ENCODE peak calls at places on chromosomes 2 and 18, in ten cellular contexts. S is AG09309, K is IMR-90, F is pancreas, J is fibroblast of mammary gland, A is fibroblast of lung, T is tibial artery, I is astrocyte of the spinal cord, L is psoas muscle, P is WERI-Rb-1. M is an unnamed sample.

GRCh38 chr2:65404988-65405697 is 27.3 kb downstream of the SPRED2 start:
- DNase-seq in S (no peak), L (no peak), P (no peak), I (no peak), F (no peak), T (no peak), K (no peak), A (no peak), J (no peak), M (no peak)

GRCh38 chr2:24830351-24830750 is 37.1 kb downstream of the CENPO start:
- DNase-seq in I (no peak), K (peak), L (no peak), F (no peak), P (no peak), J (peak), A (peak), S (no peak), T (peak), M (no peak)

GRCh38 chr2:95060446-95061118 is 35.1 kb downstream of the MAL start:
- DNase-seq in I (no peak), J (no peak), F (no peak), K (no peak), A (no peak), L (no peak), S (no peak), P (no peak), T (no peak), M (no peak)

GRCh38 chr18:35458677-35459441 is 38.9 kb downstream of the INO80C start:
- DNase-seq in P (no peak), T (no peak), L (peak), A (peak), F (no peak), I (peak), J (peak), S (no peak), K (peak), M (no peak)

GRCh38 chr2:238461916-238462315 is 35.2 kb downstream of the ASB1 start:
- DNase-seq in T (no peak), S (no peak), I (no peak), A (no peak), F (no peak), J (no peak), L (no peak), K (no peak), P (no peak), M (no peak)

GRCh38 chr2:28293416-28293815 is 99.2 kb upstream of the FOSL2 start:
- DNase-seq in S (no peak), I (no peak), T (no peak), P (no peak), F (no peak), L (no peak), K (no peak), A (no peak), J (no peak), M (no peak)

GRCh38 chr2:69083126-69083733 is 70.3 kb downstream of the ANTXR1 start:
- DNase-seq in T (no peak), P (peak), K (peak), F (no peak), S (no peak), I (no peak), J (peak), A (peak), L (no peak), M (no peak)

GRCh38 chr2:237754182-237754581 is 44.4 kb upstream of the RBM44 start:
- DNase-seq in T (no peak), P (no peak), A (no peak), J (no peak), I (no peak), K (peak), L (no peak), S (no peak), F (no peak), M (no peak)

GRCh38 chr2:33134086-33134763 is 187.5 kb downstream of the LTBP1 start:
- DNase-seq in P (no peak), T (peak), A (peak), F (no peak), S (peak), L (peak), K (peak), I (peak), J (peak), M (peak)

GRCh38 chr18:79774111-79774510 is 23.6 kb upstream of the KCNG2 start:
- DNase-seq in J (no peak), I (no peak), L (no peak), T (peak), P (no peak), S (no peak), K (no peak), F (no peak), A (no peak), M (peak)

GRCh38 chr2:25490220-25490619 is 148.5 kb upstream of the DNMT3A start:
- DNase-seq in J (no peak), L (no peak), A (no peak), K (no peak), I (no peak), F (no peak), T (no peak), S (no peak), P (no peak), M (no peak)

GRCh38 chr2:160666019-160666676 is 172.5 kb upstream of the RBMS1 start:
- DNase-seq in K (peak), A (peak), J (peak), P (no peak), I (peak), S (peak), T (no peak), L (no peak), F (no peak), M (no peak)

GRCh38 chr2:96881349-96882195 is 11.7 kb upstream of the SEMA4C start:
- DNase-seq in T (no peak), A (no peak), K (no peak), P (no peak), J (no peak), L (no peak), I (no peak), F (no peak), S (no peak), M (no peak)
- H3K4me3 ChIP-seq in T (no peak), A (no peak), K (no peak), P (no peak), J (no peak), L (no peak), I (no peak), F (no peak), S (no peak), M (no peak)

GRCh38 chr18:70296781-70297180 is 7.9 kb downstream of the SOCS6 start:
- DNase-seq in I (no peak), L (no peak), P (no peak), T (no peak), F (no peak), S (no peak), J (no peak), A (no peak), K (no peak), M (no peak)

GRCh38 chr18:70295633-70296188 is 6.9 kb downstream of the SOCS6 start:
- DNase-seq in A (no peak), S (no peak), K (peak), J (peak), L (no peak), F (no peak), I (no peak), P (no peak), T (no peak), M (no peak)

GRCh38 chr18:70295192-70295522 is 6.3 kb downstream of the SOCS6 start:
- DNase-seq in P (no peak), A (no peak), F (no peak), I (no peak), S (no peak), J (no peak), L (no peak), T (no peak), K (no peak), M (no peak)

GRCh38 chr18:70294471-70295191 is 5.8 kb downstream of the SOCS6 start:
- DNase-seq in A (no peak), J (no peak), L (no peak), T (no peak), S (no peak), K (no peak), F (no peak), I (no peak), P (peak), M (no peak)

DNA sequence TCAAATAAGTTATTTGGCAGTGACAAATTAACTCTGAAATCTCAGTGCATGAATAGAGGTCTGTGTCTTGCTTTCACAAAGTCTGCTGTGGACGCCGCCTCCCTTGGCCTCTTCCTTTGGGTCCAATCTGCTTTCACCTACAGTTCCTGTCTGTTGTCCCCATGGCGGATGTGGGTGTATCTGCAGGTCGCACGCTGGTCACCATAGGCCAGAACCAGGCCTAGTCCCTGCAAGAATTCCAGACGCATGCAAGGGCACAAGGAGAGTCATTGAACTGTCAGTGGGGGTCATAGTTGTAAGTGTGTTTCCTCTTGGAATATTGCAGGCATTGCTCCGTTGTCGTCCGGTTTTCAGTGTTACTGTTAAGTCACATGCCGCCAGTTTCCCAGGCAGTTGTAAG is 7.4 kb downstream of the SOCS6 start:
- DNase-seq in J (no peak), S (no peak), F (no peak), T (no peak), K (no peak), I (no peak), A (no peak), P (no peak), L (no peak), M (no peak)
- TF ChIP-seq CTCF in J (no peak), S (no peak), F (no peak), T (no peak), K (no peak), I (no peak), A (no peak), P (no peak), L (no peak), M (no peak)

GRCh38 chr18:72232611-72233010 is 311.5 kb downstream of the CBLN2 start:
- DNase-seq in I (no peak), F (no peak), J (no peak), K (no peak), L (no peak), T (no peak), S (no peak), P (no peak), A (no peak), M (no peak)

GRCh38 chr18:72233106-72233505 is 311.0 kb downstream of the CBLN2 start:
- DNase-seq in P (no peak), S (no peak), T (no peak), F (no peak), K (no peak), J (no peak), I (no peak), A (no peak), L (no peak), M (no peak)

DNA sequence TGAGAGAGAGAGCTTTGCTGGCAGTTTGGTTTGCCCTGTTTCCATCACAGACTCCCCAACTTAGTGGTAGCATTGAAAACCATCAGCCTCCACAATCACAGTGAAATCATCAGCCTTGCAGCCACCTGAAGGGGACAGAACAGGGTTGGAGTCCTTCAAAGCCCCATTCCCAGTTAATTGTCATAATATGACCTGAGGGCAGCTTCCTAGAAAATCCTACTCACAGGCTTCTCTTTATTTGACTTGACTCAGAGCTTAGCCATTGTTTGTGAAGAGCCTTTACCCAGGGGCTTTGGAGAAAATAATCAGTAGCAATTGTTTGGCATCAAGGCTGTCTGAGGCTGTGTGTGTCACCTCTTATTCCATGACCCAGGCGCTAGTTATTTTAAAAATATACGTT is 308.7 kb downstream of the CBLN2 start:
- DNase-seq in I (no peak), F (no peak), J (no peak), K (no peak), T (no peak), L (no peak), P (no peak), A (no peak), S (no peak), M (no peak)
- H3K4me3 ChIP-seq in I (no peak), F (no peak), J (no peak), K (no peak), T (no peak), L (no peak), P (no peak), A (no peak), S (no peak), M (no peak)

GRCh38 chr18:68660355-68661183 is 54.3 kb downstream of the TMX3 start:
- DNase-seq in I (peak), P (no peak), F (no peak), L (no peak), J (peak), K (peak), T (no peak), A (peak), S (peak), M (no peak)

GRCh38 chr18:68665623-68666022 is 49.3 kb downstream of the TMX3 start:
- DNase-seq in A (no peak), I (no peak), J (no peak), P (no peak), F (no peak), S (no peak), T (no peak), K (no peak), L (no peak), M (no peak)

GRCh38 chr18:68666316-68666715 is 48.6 kb downstream of the TMX3 start:
- DNase-seq in L (no peak), I (no peak), T (no peak), P (no peak), A (peak), J (peak), F (no peak), K (no peak), S (no peak), M (no peak)

GRCh38 chr18:68667121-68667520 is 47.8 kb downstream of the TMX3 start:
- DNase-seq in L (no peak), F (no peak), K (peak), J (peak), A (peak), S (no peak), I (no peak), T (no peak), P (no peak), M (no peak)

GRCh38 chr18:68662779-68663178 is 52.1 kb downstream of the TMX3 start:
- DNase-seq in I (peak), T (no peak), P (no peak), F (no peak), K (peak), L (no peak), A (peak), J (peak), S (no peak), M (no peak)
- TF ChIP-seq CTCF in I (peak), T (no peak), P (no peak), F (no peak), K (peak), L (no peak), A (no peak), J (peak), S (no peak), M (no peak)

DNA sequence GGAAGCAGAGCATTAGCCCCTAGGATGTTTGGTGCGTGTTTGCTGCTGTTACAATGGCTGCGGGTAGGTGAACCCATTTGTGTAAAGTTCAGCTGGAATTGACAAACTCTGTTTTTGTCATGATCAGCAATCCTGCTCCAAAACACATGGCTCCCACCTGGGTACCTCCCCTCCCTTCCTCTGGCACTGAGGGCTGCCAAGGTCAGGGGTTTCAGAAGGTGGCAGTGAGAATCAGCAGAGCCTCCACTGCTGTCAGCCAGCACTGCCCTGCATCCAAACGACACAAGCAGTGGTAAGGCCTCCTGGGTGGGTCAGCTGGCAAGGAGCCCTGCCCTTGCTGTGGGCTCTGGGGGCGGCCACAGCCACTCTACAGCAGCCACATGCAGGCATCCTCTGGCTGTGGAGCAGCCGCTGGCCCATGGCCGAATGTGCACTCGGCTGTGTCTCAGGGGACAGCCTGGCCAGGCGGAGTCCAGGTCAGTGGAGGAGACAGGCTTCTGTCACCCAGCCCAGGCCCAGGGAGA is 32.8 kb upstream of the LDLRAD4 start:
- DNase-seq in F (no peak), P (no peak), L (no peak), J (no peak), I (no peak), S (no peak), A (no peak), K (no peak), T (no peak), M (no peak)
- H3K4me3 ChIP-seq in F (no peak), P (no peak), L (no peak), J (no peak), I (no peak), S (no peak), A (no peak), K (no peak), T (no peak), M (no peak)

GRCh38 chr2:203394519-203395227 is 66.5 kb downstream of the ABI2 start:
- DNase-seq in S (no peak), A (no peak), L (no peak), F (no peak), J (no peak), I (no peak), P (no peak), K (no peak), T (no peak), M (no peak)
- TF ChIP-seq CTCF in S (no peak), A (no peak), L (no peak), F (no peak), J (peak), I (no peak), P (peak), K (no peak), T (no peak), M (no peak)

GRCh38 chr2:218959761-218960195 is 312 bp downstream of the CDK5R2 start:
- DNase-seq in I (no peak), S (no peak), A (no peak), J (no peak), F (peak), P (no peak), L (no peak), T (no peak), K (no peak), M (no peak)

GRCh38 chr2:218957685-218958084 is 1.8 kb upstream of the CDK5R2 start:
- DNase-seq in J (no peak), L (no peak), A (no peak), P (no peak), F (no peak), I (no peak), K (no peak), S (no peak), T (no peak), M (no peak)

GRCh38 chr2:218960196-218961165 is 1.0 kb downstream of the CDK5R2 start:
- DNase-seq in K (no peak), T (no peak), A (no peak), L (no peak), P (peak), F (peak), I (no peak), J (no peak), S (no peak), M (no peak)

GRCh38 chr2:218958276-218958675 is 1.2 kb upstream of the CDK5R2 start:
- DNase-seq in S (no peak), L (no peak), T (no peak), F (no peak), I (no peak), K (no peak), P (no peak), A (no peak), J (no peak), M (no peak)

DNA sequence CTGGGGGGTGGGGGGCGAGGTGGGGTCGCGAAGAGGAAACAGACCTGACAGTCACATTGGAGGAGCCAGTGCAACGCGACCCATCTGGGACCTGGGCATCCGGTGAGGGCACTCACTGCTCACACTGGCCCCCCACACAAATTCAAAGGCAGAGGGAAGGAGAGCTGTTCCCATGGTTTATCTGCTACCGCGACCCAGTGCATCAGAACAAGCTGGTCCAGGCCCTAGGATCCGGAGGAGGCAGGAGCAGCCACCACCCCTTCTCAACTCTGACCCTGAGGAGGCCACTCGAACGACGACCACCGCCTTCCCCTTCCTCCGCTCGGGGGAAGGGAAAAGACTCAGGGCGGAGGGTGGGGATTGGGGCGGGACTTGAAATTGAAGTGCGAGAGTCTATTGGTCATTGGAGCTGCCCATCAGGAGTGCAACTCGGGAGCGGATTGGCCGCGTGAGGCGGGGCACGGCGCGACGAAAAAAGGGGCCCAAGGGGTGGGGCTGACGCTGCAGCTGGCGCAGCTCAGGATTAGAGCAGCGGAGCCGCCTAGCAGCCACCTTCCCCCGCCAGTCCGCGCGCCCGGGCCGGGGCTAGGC is at the start of gene CDK5R2:
- DNase-seq in J (peak), F (peak), A (peak), L (peak), S (peak), I (peak), T (no peak), P (peak), K (peak), M (peak)
- H3K4me3 ChIP-seq in J (peak), F (peak), A (peak), L (peak), S (peak), I (peak), T (peak), P (peak), K (peak), M (peak)

GRCh38 chr2:9422321-9423099 is 818 bp downstream of the ITGB1BP1 start:
- DNase-seq in I (peak), T (peak), F (peak), K (peak), P (peak), J (peak), S (no peak), L (peak), A (peak), M (peak)
- TF ChIP-seq CTCF in I (peak), T (no peak), F (no peak), K (no peak), P (peak), J (no peak), S (no peak), L (no peak), A (no peak), M (no peak)

GRCh38 chr18:37449618-37450017 is 116.0 kb downstream of the CELF4 start:
- DNase-seq in L (no peak), A (no peak), P (no peak), T (no peak), J (no peak), I (no peak), S (no peak), K (no peak), F (no peak), M (no peak)
- H3K4me3 ChIP-seq in L (no peak), A (no peak), P (no peak), T (no peak), J (no peak), I (no peak), S (no peak), K (no peak), F (no peak), M (no peak)